ENCODE peak calls at places on chromosome 21, in seven cellular contexts. One of them, this sample, is unnamed.

GRCh38 chr21:35159881-35160280 is 110.8 kb upstream of the RUNX1 start:
- DNase-seq in colonic mucosa: no peak
- DNase-seq in neural progenitor cell: no peak
- DNase-seq in psoas muscle: no peak
- DNase-seq in gastrocnemius medialis: no peak
- DNase-seq in breast epithelium: no peak
- DNase-seq in MM.1S: no peak
- DNase-seq in this sample: no peak

GRCh38 chr21:26719750-26720149 is 125.5 kb downstream of the ADAMTS1 start:
- DNase-seq in colonic mucosa: no peak
- DNase-seq in neural progenitor cell: no peak
- DNase-seq in MM.1S: no peak
- DNase-seq in breast epithelium: no peak
- DNase-seq in psoas muscle: peak; percentile 78
- DNase-seq in gastrocnemius medialis: peak; percentile 42
- DNase-seq in this sample: no peak

GRCh38 chr21:23578027-23578426 is 2029.3 kb downstream of the MRPL39 start:
- DNase-seq in MM.1S: no peak
- DNase-seq in colonic mucosa: no peak
- DNase-seq in psoas muscle: no peak
- DNase-seq in breast epithelium: no peak
- DNase-seq in neural progenitor cell: no peak
- DNase-seq in gastrocnemius medialis: no peak
- DNase-seq in this sample: no peak

GRCh38 chr21:29215709-29216108 is 83.0 kb upstream of the BACH1 start:
- DNase-seq in psoas muscle: no peak
- DNase-seq in colonic mucosa: peak; percentile 44
- DNase-seq in neural progenitor cell: no peak
- DNase-seq in MM.1S: no peak
- DNase-seq in gastrocnemius medialis: no peak
- DNase-seq in breast epithelium: no peak
- DNase-seq in this sample: no peak

GRCh38 chr21:43877936-43878575 is 13.0 kb downstream of the AGPAT3 start:
- DNase-seq in colonic mucosa: no peak
- DNase-seq in gastrocnemius medialis: no peak
- DNase-seq in MM.1S: no peak
- DNase-seq in breast epithelium: no peak
- DNase-seq in neural progenitor cell: no peak
- DNase-seq in psoas muscle: no peak
- DNase-seq in this sample: no peak

GRCh38 chr21:34670962-34671348 is 2.2 kb downstream of the CLIC6 start:
- DNase-seq in breast epithelium: no peak
- DNase-seq in MM.1S: no peak
- DNase-seq in neural progenitor cell: peak; percentile 41
- DNase-seq in colonic mucosa: no peak
- DNase-seq in psoas muscle: no peak
- DNase-seq in gastrocnemius medialis: no peak
- DNase-seq in this sample: no peak

GRCh38 chr21:35428489-35428888 is 379.4 kb upstream of the RUNX1 start:
- DNase-seq in breast epithelium: no peak
- DNase-seq in MM.1S: no peak
- DNase-seq in psoas muscle: peak; percentile 55
- DNase-seq in gastrocnemius medialis: peak; percentile 12
- DNase-seq in neural progenitor cell: peak; percentile 52
- DNase-seq in colonic mucosa: no peak
- DNase-seq in this sample: no peak

GRCh38 chr21:36692125-36692843 is 6.6 kb upstream of the SIM2 start:
- DNase-seq in gastrocnemius medialis: no peak
- DNase-seq in neural progenitor cell: peak; percentile 71
- DNase-seq in psoas muscle: no peak
- DNase-seq in MM.1S: no peak
- DNase-seq in breast epithelium: no peak
- DNase-seq in colonic mucosa: no peak
- DNase-seq in this sample: no peak

GRCh38 chr21:35048183-35048601 is 910 bp downstream of the RUNX1 start:
- DNase-seq in breast epithelium: no peak
- DNase-seq in gastrocnemius medialis: peak; percentile 90
- DNase-seq in colonic mucosa: no peak
- DNase-seq in psoas muscle: peak; percentile 90
- DNase-seq in MM.1S: peak; percentile 66
- DNase-seq in neural progenitor cell: peak; percentile 41
- DNase-seq in this sample: no peak

GRCh38 chr21:19767546-19767945 is 1230.7 kb upstream of the NCAM2 start:
- DNase-seq in breast epithelium: no peak
- DNase-seq in MM.1S: no peak
- DNase-seq in colonic mucosa: no peak
- DNase-seq in neural progenitor cell: no peak
- DNase-seq in gastrocnemius medialis: no peak
- DNase-seq in psoas muscle: no peak
- DNase-seq in this sample: no peak

GRCh38 chr21:35399002-35399401 is 349.9 kb upstream of the RUNX1 start:
- DNase-seq in neural progenitor cell: no peak
- DNase-seq in colonic mucosa: no peak
- DNase-seq in psoas muscle: no peak
- DNase-seq in gastrocnemius medialis: no peak
- DNase-seq in breast epithelium: no peak
- DNase-seq in MM.1S: no peak
- DNase-seq in this sample: no peak

GRCh38 chr21:44671911-44672310 is 5.2 kb upstream of the KRTAP12-2 start:
- DNase-seq in colonic mucosa: no peak
- DNase-seq in breast epithelium: no peak
- DNase-seq in MM.1S: no peak
- DNase-seq in gastrocnemius medialis: no peak
- DNase-seq in neural progenitor cell: no peak
- DNase-seq in psoas muscle: no peak
- DNase-seq in this sample: no peak

GRCh38 chr21:41425954-41426655 is at the start of gene MX1:
- DNase-seq in psoas muscle: peak; percentile 82
- DNase-seq in colonic mucosa: peak; percentile 87
- DNase-seq in gastrocnemius medialis: peak; percentile 22
- DNase-seq in breast epithelium: peak; percentile 82
- DNase-seq in neural progenitor cell: peak; percentile 52
- DNase-seq in MM.1S: peak; percentile 98
- DNase-seq in this sample: no peak

GRCh38 chr21:36640260-36641244 is 58.4 kb upstream of the SIM2 start:
- DNase-seq in breast epithelium: no peak
- DNase-seq in gastrocnemius medialis: no peak
- DNase-seq in neural progenitor cell: peak; percentile 53
- DNase-seq in psoas muscle: no peak
- DNase-seq in colonic mucosa: no peak
- DNase-seq in MM.1S: no peak
- DNase-seq in this sample: no peak

GRCh38 chr21:36608251-36608650 is 90.7 kb upstream of the SIM2 start:
- DNase-seq in breast epithelium: no peak
- DNase-seq in MM.1S: peak; percentile 5
- DNase-seq in colonic mucosa: no peak
- DNase-seq in neural progenitor cell: no peak
- DNase-seq in gastrocnemius medialis: no peak
- DNase-seq in psoas muscle: no peak
- DNase-seq in this sample: no peak

GRCh38 chr21:45548711-45549491 is 6.7 kb upstream of the SLC19A1 start:
- DNase-seq in colonic mucosa: no peak
- DNase-seq in gastrocnemius medialis: no peak
- DNase-seq in neural progenitor cell: no peak
- DNase-seq in MM.1S: no peak
- DNase-seq in psoas muscle: peak; percentile 19
- DNase-seq in breast epithelium: no peak
- DNase-seq in this sample: no peak

GRCh38 chr21:41359289-41359688 is 2.5 kb upstream of the MX2 start:
- DNase-seq in breast epithelium: peak; percentile 47
- DNase-seq in psoas muscle: no peak
- DNase-seq in neural progenitor cell: peak; percentile 20
- DNase-seq in colonic mucosa: no peak
- DNase-seq in gastrocnemius medialis: no peak
- DNase-seq in MM.1S: no peak
- DNase-seq in this sample: no peak

GRCh38 chr21:35503646-35504045 is 454.5 kb upstream of the RUNX1 start:
- DNase-seq in MM.1S: peak; percentile 53
- DNase-seq in neural progenitor cell: peak; percentile 11
- DNase-seq in colonic mucosa: no peak
- DNase-seq in psoas muscle: no peak
- DNase-seq in breast epithelium: no peak
- DNase-seq in gastrocnemius medialis: no peak
- DNase-seq in this sample: no peak

GRCh38 chr21:26405735-26406361 is 167.2 kb downstream of the CYYR1 start:
- DNase-seq in psoas muscle: no peak
- DNase-seq in neural progenitor cell: peak; percentile 31
- DNase-seq in MM.1S: peak; percentile 36
- DNase-seq in breast epithelium: no peak
- DNase-seq in colonic mucosa: no peak
- DNase-seq in gastrocnemius medialis: no peak
- DNase-seq in this sample: no peak

GRCh38 chr21:43696214-43696613 is 22.7 kb upstream of the PDXK start:
- DNase-seq in breast epithelium: no peak
- DNase-seq in gastrocnemius medialis: no peak
- DNase-seq in psoas muscle: no peak
- DNase-seq in MM.1S: no peak
- DNase-seq in neural progenitor cell: no peak
- DNase-seq in colonic mucosa: no peak
- DNase-seq in this sample: no peak

GRCh38 chr21:34815831-34816700 is 147.3 kb downstream of the CLIC6 start:
- DNase-seq in psoas muscle: no peak
- DNase-seq in neural progenitor cell: no peak
- DNase-seq in MM.1S: no peak
- DNase-seq in colonic mucosa: peak; percentile 6
- DNase-seq in gastrocnemius medialis: no peak
- DNase-seq in breast epithelium: no peak
- DNase-seq in this sample: no peak

GRCh38 chr21:43585924-43586411 is 73.3 kb downstream of the HSF2BP start:
- DNase-seq in breast epithelium: no peak
- DNase-seq in gastrocnemius medialis: peak; percentile 75
- DNase-seq in colonic mucosa: no peak
- DNase-seq in MM.1S: no peak
- DNase-seq in psoas muscle: no peak
- DNase-seq in neural progenitor cell: peak; percentile 79
- DNase-seq in this sample: peak; percentile 64

GRCh38 chr21:43782741-43783700 is 6.4 kb upstream of the RRP1 start:
- DNase-seq in breast epithelium: no peak
- DNase-seq in MM.1S: peak; percentile 96
- DNase-seq in colonic mucosa: no peak
- DNase-seq in neural progenitor cell: no peak
- DNase-seq in gastrocnemius medialis: no peak
- DNase-seq in psoas muscle: no peak
- DNase-seq in this sample: no peak

GRCh38 chr21:45280178-45280821 is 7.4 kb downstream of the POFUT2 start:
- DNase-seq in MM.1S: no peak
- DNase-seq in colonic mucosa: no peak
- DNase-seq in neural progenitor cell: no peak
- DNase-seq in breast epithelium: peak; percentile 44
- DNase-seq in psoas muscle: peak; percentile 26
- DNase-seq in gastrocnemius medialis: no peak
- DNase-seq in this sample: no peak

GRCh38 chr21:41623945-41624344 is 116.0 kb upstream of the TMPRSS2 start:
- DNase-seq in neural progenitor cell: no peak
- DNase-seq in psoas muscle: no peak
- DNase-seq in breast epithelium: no peak
- DNase-seq in gastrocnemius medialis: no peak
- DNase-seq in colonic mucosa: no peak
- DNase-seq in MM.1S: no peak
- DNase-seq in this sample: no peak

GRCh38 chr21:20997633-20998455 is at the start of gene NCAM2:
- DNase-seq in colonic mucosa: peak; percentile 54
- DNase-seq in breast epithelium: peak; percentile 62
- DNase-seq in gastrocnemius medialis: peak; percentile 20
- DNase-seq in psoas muscle: peak; percentile 78
- DNase-seq in neural progenitor cell: peak; percentile 95
- DNase-seq in MM.1S: peak; percentile 87
- DNase-seq in this sample: no peak
- H3K4me3 ChIP-seq in colonic mucosa: peak within 1 kb of the TSS; percentile 38
- H3K4me3 ChIP-seq in breast epithelium: peak within 1 kb of the TSS; percentile 83
- H3K4me3 ChIP-seq in gastrocnemius medialis: peak within 1 kb of the TSS; percentile 51
- H3K4me3 ChIP-seq in psoas muscle: peak within 1 kb of the TSS; percentile 67
- H3K4me3 ChIP-seq in neural progenitor cell: peak within 1 kb of the TSS; percentile 88
- H3K4me3 ChIP-seq in MM.1S: peak within 1 kb of the TSS; percentile 74
- H3K4me3 ChIP-seq in this sample: peak within 1 kb of the TSS; percentile 71

DNA sequence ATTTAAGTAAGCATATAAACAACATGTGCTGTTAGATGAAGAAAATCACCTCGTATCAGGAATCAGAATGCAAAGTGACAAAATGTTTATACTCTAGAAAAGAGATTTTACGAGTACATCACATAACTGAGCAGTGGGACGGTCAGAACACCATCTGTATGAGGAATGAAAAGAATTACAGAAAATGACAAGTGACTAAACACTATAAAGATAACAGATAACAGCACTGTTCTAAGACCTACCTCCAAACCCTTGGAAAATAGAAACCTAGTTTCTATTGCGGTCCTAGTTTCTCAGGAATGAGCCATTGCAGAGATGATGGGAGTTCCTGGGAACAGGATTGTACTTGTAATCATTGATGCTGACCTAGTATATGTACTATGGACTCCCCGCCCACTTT is 839.4 kb upstream of the ADAMTS5 start:
- DNase-seq in psoas muscle: no peak
- DNase-seq in breast epithelium: no peak
- DNase-seq in gastrocnemius medialis: no peak
- DNase-seq in colonic mucosa: no peak
- DNase-seq in MM.1S: no peak
- DNase-seq in neural progenitor cell: no peak
- DNase-seq in this sample: no peak
- H3K27me3 ChIP-seq in psoas muscle: no peaks in the 10 kb centered on the region
- H3K27me3 ChIP-seq in breast epithelium: no peaks in the 10 kb centered on the region
- H3K27me3 ChIP-seq in gastrocnemius medialis: no peaks in the 10 kb centered on the region
- H3K27me3 ChIP-seq in colonic mucosa: no peaks in the 10 kb centered on the region
- H3K27me3 ChIP-seq in MM.1S: no peaks in the 10 kb centered on the region
- H3K27me3 ChIP-seq in neural progenitor cell: no peaks in the 10 kb centered on the region
- H3K27me3 ChIP-seq in this sample: no peaks in the 10 kb centered on the region

GRCh38 chr21:15062566-15062965 is 2.2 kb downstream of the NRIP1 start:
- DNase-seq in colonic mucosa: no peak
- DNase-seq in MM.1S: peak; percentile 23
- DNase-seq in psoas muscle: no peak
- DNase-seq in neural progenitor cell: no peak
- DNase-seq in gastrocnemius medialis: no peak
- DNase-seq in breast epithelium: no peak
- DNase-seq in this sample: no peak

GRCh38 chr21:15061284-15061683 is 3.5 kb downstream of the NRIP1 start:
- DNase-seq in neural progenitor cell: no peak
- DNase-seq in breast epithelium: no peak
- DNase-seq in MM.1S: no peak
- DNase-seq in psoas muscle: no peak
- DNase-seq in gastrocnemius medialis: no peak
- DNase-seq in colonic mucosa: no peak
- DNase-seq in this sample: no peak

GRCh38 chr21:15060776-15061175 is 4.0 kb downstream of the NRIP1 start:
- DNase-seq in MM.1S: no peak
- DNase-seq in neural progenitor cell: no peak
- DNase-seq in breast epithelium: no peak
- DNase-seq in psoas muscle: no peak
- DNase-seq in colonic mucosa: no peak
- DNase-seq in gastrocnemius medialis: no peak
- DNase-seq in this sample: no peak

GRCh38 chr21:15063081-15063820 is 1.5 kb downstream of the NRIP1 start:
- DNase-seq in MM.1S: peak; percentile 4
- DNase-seq in psoas muscle: no peak
- DNase-seq in neural progenitor cell: peak; percentile 40
- DNase-seq in gastrocnemius medialis: no peak
- DNase-seq in colonic mucosa: peak; percentile 37
- DNase-seq in breast epithelium: no peak
- DNase-seq in this sample: no peak

GRCh38 chr21:15061747-15062146 is 3.1 kb downstream of the NRIP1 start:
- DNase-seq in psoas muscle: no peak
- DNase-seq in colonic mucosa: no peak
- DNase-seq in neural progenitor cell: no peak
- DNase-seq in MM.1S: peak; percentile 1
- DNase-seq in breast epithelium: no peak
- DNase-seq in gastrocnemius medialis: no peak
- DNase-seq in this sample: no peak
- H3K4me3 ChIP-seq in psoas muscle: peak overlapping the region; percentile 83
- H3K4me3 ChIP-seq in colonic mucosa: peak overlapping the region; percentile 4
- H3K4me3 ChIP-seq in neural progenitor cell: peak overlapping the region; percentile 90
- H3K4me3 ChIP-seq in MM.1S: no peak overlapping the region
- H3K4me3 ChIP-seq in breast epithelium: peak overlapping the region; percentile 83
- H3K4me3 ChIP-seq in gastrocnemius medialis: peak overlapping the region; percentile 1
- H3K4me3 ChIP-seq in this sample: no peak overlapping the region

GRCh38 chr21:32929633-32930038 is 96.1 kb upstream of the OLIG2 start:
- DNase-seq in neural progenitor cell: no peak
- DNase-seq in psoas muscle: no peak
- DNase-seq in MM.1S: no peak
- DNase-seq in colonic mucosa: no peak
- DNase-seq in breast epithelium: no peak
- DNase-seq in gastrocnemius medialis: no peak
- DNase-seq in this sample: no peak
- H3K27me3 ChIP-seq in neural progenitor cell: peaks cover 4% of the 10 kb centered on the region
- H3K27me3 ChIP-seq in psoas muscle: no peaks in the 10 kb centered on the region
- H3K27me3 ChIP-seq in MM.1S: no peaks in the 10 kb centered on the region
- H3K27me3 ChIP-seq in colonic mucosa: no peaks in the 10 kb centered on the region
- H3K27me3 ChIP-seq in breast epithelium: no peaks in the 10 kb centered on the region
- H3K27me3 ChIP-seq in gastrocnemius medialis: no peaks in the 10 kb centered on the region
- H3K27me3 ChIP-seq in this sample: no peaks in the 10 kb centered on the region

This sample was measured in thoracic aorta.